ENCODE peak calls at places on chromosome 10, in nine cellular contexts. M is T-helper 17 cell; T is amniotic stem cell; W is cardiac fibroblast; R is A549; V is frontal cortex; U is D341Med; F is CD4-positive, alpha-beta T cell; J is central memory CD8-positive, alpha-beta T cell. A is an unnamed sample.

GRCh38 chr10:50552771-50553535 is 70.8 kb downstream of the SGMS1 start:
- DNase-seq in R (no peak), W (peak), J (peak), M (no peak), V (no peak), U (no peak), T (no peak), F (peak), A (no peak)

GRCh38 chr10:127872011-127872741 is 20.6 kb downstream of the CLRN3 start:
- DNase-seq in T (no peak), U (no peak), M (no peak), W (peak), F (no peak), J (no peak), R (no peak), V (no peak), A (no peak)

GRCh38 chr10:94500063-94500462 is 45.5 kb upstream of the HELLS start:
- DNase-seq in V (no peak), U (peak), W (peak), M (no peak), R (no peak), J (no peak), F (no peak), T (no peak), A (no peak)

GRCh38 chr10:15433850-15434537 is 62.9 kb upstream of the FAM171A1 start:
- DNase-seq in J (no peak), U (peak), W (peak), T (peak), V (peak), F (no peak), R (peak), M (no peak), A (no peak)

GRCh38 chr10:79442171-79443040 is 3.0 kb downstream of the ZCCHC24 start:
- DNase-seq in F (no peak), V (peak), R (no peak), U (no peak), T (no peak), M (no peak), W (no peak), J (no peak), A (no peak)

GRCh38 chr10:84076047-84076388 is 63.3 kb upstream of the GHITM start:
- DNase-seq in V (no peak), U (no peak), F (no peak), T (peak), R (no peak), M (no peak), W (peak), J (no peak), A (no peak)

GRCh38 chr10:77291596-77292505 is 345.8 kb downstream of the KCNMA1 start:
- DNase-seq in J (no peak), T (peak), M (no peak), U (no peak), F (no peak), W (no peak), R (no peak), V (no peak), A (no peak)

GRCh38 chr10:98055875-98056516 is 25.6 kb upstream of the CRTAC1 start:
- DNase-seq in V (no peak), J (no peak), W (peak), F (no peak), R (no peak), U (no peak), M (no peak), T (no peak), A (no peak)

GRCh38 chr10:126350216-126350992 is 37.9 kb downstream of the ADAM12 start:
- DNase-seq in T (no peak), W (peak), R (peak), M (no peak), F (no peak), U (no peak), V (peak), J (no peak), A (no peak)

GRCh38 chr10:78774999-78775711 is 293.6 kb upstream of the ZMIZ1 start:
- DNase-seq in F (no peak), V (no peak), J (no peak), M (no peak), U (no peak), T (no peak), R (no peak), W (no peak), A (no peak)

GRCh38 chr10:65968437-65968836 is 957.4 kb upstream of the LRRTM3 start:
- DNase-seq in W (no peak), T (no peak), U (no peak), M (no peak), J (no peak), F (no peak), R (no peak), V (no peak), A (no peak)

GRCh38 chr10:91778485-91778884 is 19.7 kb upstream of the TNKS2 start:
- DNase-seq in U (no peak), V (no peak), F (no peak), M (no peak), T (no peak), J (no peak), R (no peak), W (no peak), A (no peak)

GRCh38 chr10:58152698-58153263 is 114.9 kb downstream of the IPMK start:
- DNase-seq in W (peak), J (no peak), R (no peak), F (peak), U (peak), M (no peak), V (peak), T (peak), A (no peak)

A was measured in esophagus squamous epithelium.